ENCODE peak calls at places on chromosomes 6 and 20, in ten cellular contexts. One of them, this sample, is unnamed.

GRCh38 chr20:50345712-50346371 is 155.2 kb downstream of the CEBPB start:
- DNase-seq in HFFc6: no peak
- DNase-seq in lung: no peak
- DNase-seq in nucleus accumbens: no peak
- DNase-seq in LoVo: no peak
- DNase-seq in RCC 7860: no peak
- DNase-seq in colonic mucosa: no peak
- DNase-seq in T-helper 1 cell: no peak
- DNase-seq in CD4-positive, alpha-beta T cell: no peak
- DNase-seq in AG04450: no peak
- DNase-seq in this sample: peak; percentile 31

GRCh38 chr20:62648318-62648995 is 6.2 kb downstream of the SLCO4A1 start:
- DNase-seq in nucleus accumbens: no peak
- DNase-seq in lung: no peak
- DNase-seq in colonic mucosa: no peak
- DNase-seq in T-helper 1 cell: no peak
- DNase-seq in CD4-positive, alpha-beta T cell: no peak
- DNase-seq in AG04450: no peak
- DNase-seq in RCC 7860: no peak
- DNase-seq in HFFc6: no peak
- DNase-seq in LoVo: no peak
- DNase-seq in this sample: no peak

GRCh38 chr6:101080597-101080996 is 199.5 kb upstream of the ASCC3 start:
- DNase-seq in LoVo: peak; percentile 46
- DNase-seq in HFFc6: peak; percentile 84
- DNase-seq in colonic mucosa: no peak
- DNase-seq in CD4-positive, alpha-beta T cell: no peak
- DNase-seq in AG04450: no peak
- DNase-seq in nucleus accumbens: no peak
- DNase-seq in lung: no peak
- DNase-seq in RCC 7860: no peak
- DNase-seq in T-helper 1 cell: no peak
- DNase-seq in this sample: no peak

GRCh38 chr6:139344186-139344963 is 30.1 kb downstream of the CITED2 start:
- DNase-seq in nucleus accumbens: no peak
- DNase-seq in LoVo: no peak
- DNase-seq in T-helper 1 cell: no peak
- DNase-seq in lung: no peak
- DNase-seq in colonic mucosa: no peak
- DNase-seq in RCC 7860: no peak
- DNase-seq in AG04450: no peak
- DNase-seq in CD4-positive, alpha-beta T cell: no peak
- DNase-seq in HFFc6: no peak
- DNase-seq in this sample: no peak

GRCh38 chr6:114419175-114419574 is 76.4 kb upstream of the HS3ST5 start:
- DNase-seq in colonic mucosa: no peak
- DNase-seq in lung: no peak
- DNase-seq in RCC 7860: no peak
- DNase-seq in AG04450: no peak
- DNase-seq in HFFc6: no peak
- DNase-seq in T-helper 1 cell: no peak
- DNase-seq in nucleus accumbens: no peak
- DNase-seq in CD4-positive, alpha-beta T cell: no peak
- DNase-seq in LoVo: no peak
- DNase-seq in this sample: no peak

GRCh38 chr6:47130086-47130485 is 88.0 kb upstream of the ADGRF1 start:
- DNase-seq in HFFc6: no peak
- DNase-seq in AG04450: no peak
- DNase-seq in colonic mucosa: no peak
- DNase-seq in RCC 7860: no peak
- DNase-seq in LoVo: no peak
- DNase-seq in lung: no peak
- DNase-seq in T-helper 1 cell: no peak
- DNase-seq in CD4-positive, alpha-beta T cell: no peak
- DNase-seq in nucleus accumbens: no peak
- DNase-seq in this sample: no peak

GRCh38 chr20:47178851-47179250 is 177.6 kb downstream of the ZMYND8 start:
- DNase-seq in LoVo: no peak
- DNase-seq in HFFc6: no peak
- DNase-seq in RCC 7860: no peak
- DNase-seq in T-helper 1 cell: no peak
- DNase-seq in lung: no peak
- DNase-seq in AG04450: no peak
- DNase-seq in colonic mucosa: no peak
- DNase-seq in nucleus accumbens: no peak
- DNase-seq in CD4-positive, alpha-beta T cell: no peak
- DNase-seq in this sample: no peak

GRCh38 chr6:30483677-30484279 is 5.5 kb upstream of the HLA-E start:
- DNase-seq in T-helper 1 cell: no peak
- DNase-seq in CD4-positive, alpha-beta T cell: no peak
- DNase-seq in AG04450: no peak
- DNase-seq in nucleus accumbens: no peak
- DNase-seq in lung: no peak
- DNase-seq in colonic mucosa: peak; percentile 68
- DNase-seq in HFFc6: peak; percentile 62
- DNase-seq in RCC 7860: peak; percentile 28
- DNase-seq in LoVo: peak; percentile 58
- DNase-seq in this sample: no peak

GRCh38 chr6:5752282-5752681 is 254.4 kb downstream of the NRN1 start:
- DNase-seq in T-helper 1 cell: no peak
- DNase-seq in colonic mucosa: no peak
- DNase-seq in HFFc6: peak; percentile 74
- DNase-seq in LoVo: no peak
- DNase-seq in RCC 7860: no peak
- DNase-seq in lung: no peak
- DNase-seq in AG04450: peak; percentile 62
- DNase-seq in CD4-positive, alpha-beta T cell: no peak
- DNase-seq in nucleus accumbens: no peak
- DNase-seq in this sample: peak; percentile 86

GRCh38 chr6:142702501-142703460 is 242.2 kb downstream of the HIVEP2 start:
- DNase-seq in CD4-positive, alpha-beta T cell: no peak
- DNase-seq in HFFc6: no peak
- DNase-seq in colonic mucosa: peak; percentile 27
- DNase-seq in T-helper 1 cell: no peak
- DNase-seq in RCC 7860: no peak
- DNase-seq in LoVo: no peak
- DNase-seq in nucleus accumbens: peak; percentile 36
- DNase-seq in AG04450: no peak
- DNase-seq in lung: peak; percentile 61
- DNase-seq in this sample: peak; percentile 67

GRCh38 chr20:40960521-40960956 is 68.1 kb upstream of the TOP1 start:
- DNase-seq in nucleus accumbens: no peak
- DNase-seq in colonic mucosa: peak; percentile 12
- DNase-seq in RCC 7860: no peak
- DNase-seq in HFFc6: no peak
- DNase-seq in T-helper 1 cell: no peak
- DNase-seq in LoVo: no peak
- DNase-seq in AG04450: no peak
- DNase-seq in CD4-positive, alpha-beta T cell: no peak
- DNase-seq in lung: no peak
- DNase-seq in this sample: no peak

GRCh38 chr6:157229733-157230132 is 93.6 kb downstream of the TMEM242 start:
- DNase-seq in lung: no peak
- DNase-seq in RCC 7860: no peak
- DNase-seq in nucleus accumbens: no peak
- DNase-seq in HFFc6: no peak
- DNase-seq in LoVo: no peak
- DNase-seq in T-helper 1 cell: no peak
- DNase-seq in CD4-positive, alpha-beta T cell: no peak
- DNase-seq in colonic mucosa: peak; percentile 75
- DNase-seq in AG04450: no peak
- DNase-seq in this sample: peak; percentile 52